ENCODE peak calls at places on chromosome 22, in five cellular contexts. O is A549, X is HepG2, U is H1, W is GM12878. Z is an unnamed sample.

GRCh38 chr22:26589845-26590524 is at the start of gene TPST2:
- DNase-seq in X (peak; percentile 38), U (no peak), W (no peak), O (peak; percentile 60), Z (peak; percentile 89)

GRCh38 chr22:44400763-44401060 is 88.0 kb upstream of the SHISAL1 start:
- DNase-seq in U (no peak), O (no peak), X (no peak), W (no peak), Z (no peak)

GRCh38 chr22:21611210-21611977 is 18.4 kb downstream of the YDJC start:
- DNase-seq in O (no peak), U (no peak), W (no peak), X (no peak), Z (no peak)

GRCh38 chr22:26542831-26543230 is 30.6 kb upstream of the TFIP11 start:
- DNase-seq in X (no peak), O (no peak), W (no peak), U (no peak), Z (no peak)

GRCh38 chr22:48937032-48937639 is 890.5 kb downstream of the BRD1 start:
- DNase-seq in X (no peak), O (no peak), W (no peak), U (no peak), Z (no peak)

GRCh38 chr22:47622541-47622940 is 860.1 kb downstream of the TBC1D22A start:
- DNase-seq in O (no peak), U (no peak), W (no peak), X (no peak), Z (no peak)

GRCh38 chr22:41946360-41947180 is at the start of gene CENPM:
- DNase-seq in U (peak; percentile 78), W (peak; percentile 80), O (peak; percentile 95), X (peak; percentile 94), Z (peak; percentile 95)

GRCh38 chr22:27799334-27800249 is 2.0 kb downstream of the MN1 start:
- DNase-seq in X (no peak), U (no peak), W (no peak), O (no peak), Z (no peak)

GRCh38 chr22:26364066-26365015 is 64.7 kb upstream of the ASPHD2 start:
- DNase-seq in X (peak; percentile 72), U (peak; percentile 63), O (peak; percentile 81), W (peak; percentile 27), Z (peak; percentile 38)

GRCh38 chr22:26756675-26757293 is 99.4 kb downstream of the MIAT start:
- DNase-seq in O (no peak), X (no peak), U (no peak), W (no peak), Z (peak; percentile 82)

GRCh38 chr22:35344956-35345690 is 35.8 kb upstream of the HMOX1 start:
- DNase-seq in U (no peak), X (no peak), W (no peak), O (no peak), Z (no peak)

GRCh38 chr22:37604875-37605274 is 3.8 kb upstream of the GGA1 start:
- DNase-seq in O (no peak), X (no peak), W (no peak), U (no peak), Z (no peak)

GRCh38 chr22:20152464-20152890 is 1.6 kb upstream of the CCDC188 start:
- DNase-seq in U (no peak), O (no peak), X (no peak), W (no peak), Z (no peak)

GRCh38 chr22:39895682-39896081 is 2.1 kb upstream of the ENTHD1 start:
- DNase-seq in X (no peak), W (no peak), U (no peak), O (no peak), Z (no peak)

GRCh38 chr22:27546157-27546556 is 255.4 kb downstream of the MN1 start:
- DNase-seq in X (no peak), W (no peak), U (no peak), O (no peak), Z (no peak)

GRCh38 chr22:17114173-17114957 is 6.8 kb downstream of the TMEM121B start:
- DNase-seq in W (no peak), X (no peak), O (no peak), U (no peak), Z (no peak)

GRCh38 chr22:44701824-44702478 is at the start of gene PRR5:
- DNase-seq in W (no peak), X (peak; percentile 68), O (peak; percentile 66), U (no peak), Z (peak; percentile 56)

GRCh38 chr22:44391481-44392445 is 79.0 kb upstream of the SHISAL1 start:
- DNase-seq in W (no peak), X (no peak), U (no peak), O (no peak), Z (no peak)

GRCh38 chr22:20438066-20438677 is 547 bp upstream of the SCARF2 start:
- DNase-seq in U (no peak), X (no peak), O (no peak), W (no peak), Z (no peak)

GRCh38 chr22:35987487-35987886 is 41.1 kb downstream of the RBFOX2 start:
- DNase-seq in U (no peak), W (no peak), O (no peak), X (peak; percentile 15), Z (no peak)

GRCh38 chr22:44428941-44429615 is 69.0 kb downstream of the RTL6 start:
- DNase-seq in O (no peak), U (no peak), X (no peak), W (no peak), Z (no peak)

GRCh38 chr22:35021166-35021565 is 44.8 kb upstream of the ISX start:
- DNase-seq in W (no peak), U (no peak), O (no peak), X (no peak), Z (no peak)

GRCh38 chr22:18118345-18118915 is 7.8 kb downstream of the TUBA8 start:
- DNase-seq in W (no peak), U (no peak), X (no peak), O (no peak), Z (no peak)

GRCh38 chr22:20299736-20300136 is 20.1 kb downstream of the DGCR6L start:
- DNase-seq in W (no peak), O (no peak), U (no peak), X (no peak), Z (no peak)

GRCh38 chr22:21446128-21446826 is 20.9 kb upstream of the TMEM191C start:
- DNase-seq in W (no peak), U (no peak), O (no peak), X (no peak), Z (no peak)

GRCh38 chr22:19234126-19234896 is 55.8 kb upstream of the SLC25A1 start:
- DNase-seq in W (no peak), U (no peak), X (no peak), O (no peak), Z (peak; percentile 23)

GRCh38 chr22:36008131-36008530 is 20.5 kb downstream of the RBFOX2 start:
- DNase-seq in U (no peak), W (no peak), O (no peak), X (no peak), Z (no peak)

GRCh38 chr22:19105867-19106802 is 16.1 kb downstream of the DGCR2 start:
- DNase-seq in O (no peak), U (no peak), W (no peak), X (no peak), Z (peak; percentile 64)

GRCh38 chr22:47195676-47196492 is 433.4 kb downstream of the TBC1D22A start:
- DNase-seq in O (no peak), W (no peak), X (no peak), U (no peak), Z (no peak)

GRCh38 chr22:24810043-24810749 is 4.2 kb downstream of the SGSM1 start:
- DNase-seq in W (no peak), U (no peak), X (no peak), O (no peak), Z (no peak)
- TF ChIP-seq KDM1A in W (no peak), U (no peak), X (no peak), O (no peak), Z (no peak)

DNA sequence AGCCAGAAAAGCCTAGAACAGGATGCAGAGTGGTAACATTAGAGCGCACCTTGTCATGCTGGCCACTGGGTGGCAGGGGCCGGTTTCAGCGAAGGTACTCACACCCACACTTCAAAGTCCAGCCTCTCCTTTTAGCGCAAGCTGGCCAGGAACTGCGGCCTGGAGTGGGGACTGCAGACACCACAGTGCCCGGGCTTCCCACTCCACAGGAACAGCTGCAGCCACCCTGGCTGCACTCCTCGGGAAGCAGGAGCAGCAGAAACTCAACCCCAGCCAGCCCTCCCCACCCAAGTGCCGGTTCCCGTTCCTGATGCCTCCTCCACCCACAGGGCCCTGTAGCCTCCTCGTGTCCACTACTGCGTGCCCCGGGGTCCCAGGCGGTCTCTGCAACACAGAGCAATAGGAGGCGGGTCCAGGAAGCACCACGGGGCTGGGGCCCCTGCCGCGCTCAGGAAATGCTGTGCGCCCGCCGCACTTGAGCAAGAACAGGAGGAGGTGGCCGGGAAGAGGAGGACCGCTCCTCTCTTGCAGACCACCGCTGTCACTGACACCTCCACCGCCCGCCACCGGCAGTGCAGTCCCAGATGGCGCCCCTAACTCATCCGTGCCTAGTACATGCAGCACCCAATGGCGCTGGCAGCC is 2.2 kb downstream of the RFPL2 start:
- DNase-seq in O (peak; percentile 78), U (no peak), W (no peak), X (peak; percentile 68), Z (peak; percentile 16)
- TF ChIP-seq KDM1A in O (no peak), U (no peak), W (no peak), X (no peak), Z (no peak)

GRCh38 chr22:30542811-30543188 is 3.7 kb downstream of the SEC14L6 start:
- DNase-seq in O (no peak), X (no peak), U (no peak), W (no peak), Z (no peak)
- TF ChIP-seq KDM1A in O (no peak), X (no peak), U (no peak), W (no peak), Z (no peak)

DNA sequence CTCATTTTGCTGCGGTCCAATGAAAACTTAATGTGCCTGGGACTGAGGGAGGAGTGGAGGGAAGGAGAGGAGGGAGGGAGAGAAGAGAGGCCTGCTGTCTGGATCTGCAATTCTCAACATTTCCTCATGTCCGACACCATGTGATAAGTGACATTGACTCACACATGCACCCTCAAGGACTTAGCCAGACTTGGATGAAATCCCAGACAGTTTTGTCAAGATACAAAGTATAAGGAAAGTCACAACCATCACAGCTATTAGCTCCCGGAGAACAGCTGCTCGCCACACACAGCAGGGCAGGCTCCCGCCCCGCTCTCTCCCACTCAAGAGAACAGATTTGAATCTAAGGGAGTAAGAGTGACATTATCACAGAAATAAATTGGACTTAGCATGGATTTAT is 5.5 kb downstream of the DNAL4 start:
- DNase-seq in U (no peak), W (no peak), O (peak; percentile 49), X (no peak), Z (no peak)
- TF ChIP-seq KDM1A in U (no peak), W (no peak), O (no peak), X (no peak), Z (no peak)

DNA sequence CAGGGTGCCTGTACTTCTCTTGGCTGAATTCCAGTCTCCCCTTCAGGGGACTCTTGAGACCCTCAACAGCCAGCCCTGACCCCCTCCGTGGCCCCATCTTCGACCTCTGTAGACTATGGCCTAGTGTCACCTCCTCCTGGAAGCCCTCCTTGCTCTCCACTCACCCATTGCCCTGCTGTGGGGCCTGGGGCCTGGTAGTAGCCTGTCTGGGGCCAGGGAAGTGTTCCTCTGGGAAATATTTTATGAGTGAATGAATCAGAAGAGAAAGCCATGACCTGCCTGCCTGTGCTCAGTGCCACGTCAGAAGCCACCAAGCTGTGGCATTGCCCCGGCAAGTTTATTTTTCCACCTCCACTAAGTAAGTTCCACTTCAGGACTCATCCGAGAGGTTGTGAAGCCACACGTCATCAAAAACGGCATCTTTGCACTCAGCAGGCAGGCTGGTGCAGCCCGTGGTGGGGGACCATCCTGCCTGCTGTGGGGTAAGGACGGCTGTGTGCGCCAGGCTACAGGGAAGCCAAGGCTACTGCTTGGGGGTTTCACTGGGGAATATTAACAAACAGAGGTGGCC is 59.6 kb upstream of the PPARA start:
- DNase-seq in O (no peak), U (no peak), W (no peak), X (no peak), Z (no peak)
- TF ChIP-seq KDM1A in O (no peak), U (no peak), W (no peak), X (no peak), Z (peak; percentile 9)

Z was measured in K562.